ENCODE peak calls at places on chromosomes 16 and 17, in four cellular contexts. One of them, this sample, is unnamed.

GRCh38 chr16:81318711-81319110 is 3.9 kb downstream of the GAN start:
- DNase-seq in mammary epithelial cell: no peak
- DNase-seq in heart right ventricle: no peak
- DNase-seq in ascending aorta: no peak
- DNase-seq in this sample: no peak

GRCh38 chr17:36544049-36544319 is 735 bp upstream of the GGNBP2 start:
- DNase-seq in heart right ventricle: peak
- DNase-seq in ascending aorta: peak
- DNase-seq in mammary epithelial cell: peak
- DNase-seq in this sample: no peak

GRCh38 chr17:42132941-42133340 is 10.3 kb downstream of the HSPB9 start:
- DNase-seq in ascending aorta: no peak
- DNase-seq in mammary epithelial cell: peak
- DNase-seq in heart right ventricle: peak
- DNase-seq in this sample: peak

GRCh38 chr17:64641499-64641898 is 20.6 kb downstream of the SMURF2 start:
- DNase-seq in heart right ventricle: no peak
- DNase-seq in mammary epithelial cell: peak
- DNase-seq in ascending aorta: peak
- DNase-seq in this sample: no peak

GRCh38 chr16:2365397-2365796 is 24.9 kb upstream of the ABCA3 start:
- DNase-seq in heart right ventricle: no peak
- DNase-seq in ascending aorta: no peak
- DNase-seq in mammary epithelial cell: no peak
- DNase-seq in this sample: no peak

GRCh38 chr17:77444653-77445029 is 303.9 kb downstream of the SEC14L1 start:
- DNase-seq in ascending aorta: no peak
- DNase-seq in mammary epithelial cell: no peak
- DNase-seq in heart right ventricle: peak
- DNase-seq in this sample: no peak

GRCh38 chr17:47203984-47204721 is 5.0 kb upstream of the MYL4 start:
- DNase-seq in mammary epithelial cell: peak
- DNase-seq in ascending aorta: no peak
- DNase-seq in heart right ventricle: no peak
- DNase-seq in this sample: no peak

GRCh38 chr16:85363881-85364280 is 249.2 kb upstream of the GSE1 start:
- DNase-seq in heart right ventricle: no peak
- DNase-seq in mammary epithelial cell: no peak
- DNase-seq in ascending aorta: no peak
- DNase-seq in this sample: no peak

GRCh38 chr17:6489016-6489550 is 44.8 kb downstream of the PIMREG start:
- DNase-seq in mammary epithelial cell: no peak
- DNase-seq in heart right ventricle: no peak
- DNase-seq in ascending aorta: no peak
- DNase-seq in this sample: no peak

GRCh38 chr16:3175157-3176153 is 12.5 kb upstream of the OR1F1 start:
- DNase-seq in mammary epithelial cell: peak
- DNase-seq in heart right ventricle: no peak
- DNase-seq in ascending aorta: no peak
- DNase-seq in this sample: no peak

GRCh38 chr16:27773344-27773743 is 223.4 kb downstream of the KATNIP start:
- DNase-seq in ascending aorta: no peak
- DNase-seq in heart right ventricle: no peak
- DNase-seq in mammary epithelial cell: no peak
- DNase-seq in this sample: no peak

GRCh38 chr17:18322522-18322921 is 7.4 kb downstream of the SMCR8 start:
- DNase-seq in heart right ventricle: no peak
- DNase-seq in mammary epithelial cell: no peak
- DNase-seq in ascending aorta: no peak
- DNase-seq in this sample: no peak

GRCh38 chr16:57261806-57262205 is 16.7 kb downstream of the ARL2BP start:
- DNase-seq in mammary epithelial cell: no peak
- DNase-seq in heart right ventricle: no peak
- DNase-seq in ascending aorta: no peak
- DNase-seq in this sample: no peak

GRCh38 chr17:69773081-69773480 is 301.9 kb upstream of the KCNJ16 start:
- DNase-seq in mammary epithelial cell: peak
- DNase-seq in ascending aorta: no peak
- DNase-seq in heart right ventricle: no peak
- DNase-seq in this sample: no peak

GRCh38 chr16:89123001-89123830 is 29.6 kb downstream of the ACSF3 start:
- DNase-seq in heart right ventricle: no peak
- DNase-seq in ascending aorta: no peak
- DNase-seq in mammary epithelial cell: peak
- DNase-seq in this sample: no peak

GRCh38 chr16:2174396-2175131 is 19.0 kb downstream of the TRAF7 start:
- DNase-seq in heart right ventricle: no peak
- DNase-seq in ascending aorta: no peak
- DNase-seq in mammary epithelial cell: no peak
- DNase-seq in this sample: no peak

GRCh38 chr17:74736423-74737298 is at the start of gene RAB37:
- DNase-seq in ascending aorta: peak
- DNase-seq in mammary epithelial cell: no peak
- DNase-seq in heart right ventricle: no peak
- DNase-seq in this sample: no peak

GRCh38 chr16:67158637-67159600 is 790 bp downstream of the TRADD start:
- DNase-seq in ascending aorta: no peak
- DNase-seq in heart right ventricle: no peak
- DNase-seq in mammary epithelial cell: peak
- DNase-seq in this sample: no peak

GRCh38 chr17:48153711-48154642 is 46.4 kb downstream of the SNX11 start:
- DNase-seq in heart right ventricle: no peak
- DNase-seq in mammary epithelial cell: no peak
- DNase-seq in ascending aorta: no peak
- DNase-seq in this sample: no peak

GRCh38 chr17:36921131-36921851 is 16.0 kb upstream of the LHX1 start:
- DNase-seq in ascending aorta: no peak
- DNase-seq in mammary epithelial cell: peak
- DNase-seq in heart right ventricle: no peak
- DNase-seq in this sample: no peak

GRCh38 chr17:45070809-45071208 is 9.7 kb downstream of the NMT1 start:
- DNase-seq in heart right ventricle: no peak
- DNase-seq in mammary epithelial cell: no peak
- DNase-seq in ascending aorta: no peak
- DNase-seq in this sample: no peak

GRCh38 chr17:30393911-30394867 is 15.5 kb downstream of the CPD start:
- DNase-seq in ascending aorta: no peak
- DNase-seq in heart right ventricle: no peak
- DNase-seq in mammary epithelial cell: no peak
- DNase-seq in this sample: no peak

GRCh38 chr16:50473375-50473945 is 74.7 kb upstream of the NKD1 start:
- DNase-seq in mammary epithelial cell: peak
- DNase-seq in heart right ventricle: no peak
- DNase-seq in ascending aorta: no peak
- DNase-seq in this sample: no peak

GRCh38 chr17:50331085-50331791 is 14.7 kb upstream of the XYLT2 start:
- DNase-seq in mammary epithelial cell: peak
- DNase-seq in ascending aorta: no peak
- DNase-seq in heart right ventricle: no peak
- DNase-seq in this sample: no peak

GRCh38 chr17:66508896-66509843 is 206.8 kb downstream of the PRKCA start:
- DNase-seq in ascending aorta: no peak
- DNase-seq in heart right ventricle: no peak
- DNase-seq in mammary epithelial cell: peak
- DNase-seq in this sample: no peak

GRCh38 chr17:1060991-1061390 is 64.1 kb downstream of the TIMM22 start:
- DNase-seq in heart right ventricle: no peak
- DNase-seq in ascending aorta: peak
- DNase-seq in mammary epithelial cell: peak
- DNase-seq in this sample: peak

GRCh38 chr16:75433732-75434413 is 570 bp upstream of the CFDP1 start:
- DNase-seq in ascending aorta: peak
- DNase-seq in mammary epithelial cell: peak
- DNase-seq in heart right ventricle: peak
- DNase-seq in this sample: peak

GRCh38 chr17:70258465-70258864 is 89.1 kb downstream of the KCNJ2 start:
- DNase-seq in ascending aorta: no peak
- DNase-seq in mammary epithelial cell: no peak
- DNase-seq in heart right ventricle: no peak
- DNase-seq in this sample: no peak

GRCh38 chr16:8310356-8310755 is 280.0 kb downstream of the TMEM114 start:
- DNase-seq in mammary epithelial cell: no peak
- DNase-seq in ascending aorta: no peak
- DNase-seq in heart right ventricle: no peak
- DNase-seq in this sample: no peak

GRCh38 chr16:8310816-8311215 is 279.5 kb downstream of the TMEM114 start:
- DNase-seq in ascending aorta: no peak
- DNase-seq in heart right ventricle: no peak
- DNase-seq in mammary epithelial cell: no peak
- DNase-seq in this sample: no peak
- H3K27ac ChIP-seq in ascending aorta: no peak
- H3K27ac ChIP-seq in heart right ventricle: no peak
- H3K27ac ChIP-seq in mammary epithelial cell: no peak
- H3K27ac ChIP-seq in this sample: no peak

GRCh38 chr16:30741461-30741914 is 6.7 kb upstream of the PHKG2 start:
- DNase-seq in mammary epithelial cell: peak
- DNase-seq in ascending aorta: no peak
- DNase-seq in heart right ventricle: no peak
- DNase-seq in this sample: peak

GRCh38 chr16:30746638-30747160 is 1.5 kb upstream of the PHKG2 start:
- DNase-seq in ascending aorta: no peak
- DNase-seq in mammary epithelial cell: no peak
- DNase-seq in heart right ventricle: no peak
- DNase-seq in this sample: no peak

GRCh38 chr16:30744146-30744545 is 4.1 kb upstream of the PHKG2 start:
- DNase-seq in mammary epithelial cell: no peak
- DNase-seq in ascending aorta: no peak
- DNase-seq in heart right ventricle: no peak
- DNase-seq in this sample: no peak

GRCh38 chr16:30745082-30745481 is 3.1 kb upstream of the PHKG2 start:
- DNase-seq in ascending aorta: no peak
- DNase-seq in mammary epithelial cell: peak
- DNase-seq in heart right ventricle: no peak
- DNase-seq in this sample: no peak

DNA sequence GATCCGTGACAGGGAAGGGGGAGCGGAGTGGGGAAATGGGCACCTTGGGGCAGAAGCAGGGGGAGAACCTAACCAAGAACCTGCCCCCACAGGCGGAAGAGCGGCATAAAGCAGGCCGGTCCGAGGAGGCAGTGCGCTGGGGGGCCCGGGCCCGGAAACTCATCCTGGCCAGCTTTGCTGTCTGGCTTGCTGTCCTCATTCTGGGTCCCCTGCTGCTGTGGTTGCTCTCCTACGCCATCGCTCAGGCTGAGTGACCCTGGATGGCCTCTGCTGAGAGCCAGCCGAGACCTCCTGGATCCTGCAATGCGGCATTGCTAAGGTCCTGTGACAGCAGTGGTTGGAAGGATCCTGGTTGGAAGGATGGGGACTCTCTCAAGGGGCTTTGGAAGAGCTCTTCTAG is 4.5 kb upstream of the PHKG2 start:
- DNase-seq in mammary epithelial cell: no peak
- DNase-seq in ascending aorta: no peak
- DNase-seq in heart right ventricle: peak
- DNase-seq in this sample: no peak
- H3K4me3 ChIP-seq in mammary epithelial cell: no peak
- H3K4me3 ChIP-seq in ascending aorta: no peak
- H3K4me3 ChIP-seq in heart right ventricle: no peak
- H3K4me3 ChIP-seq in this sample: no peak

GRCh38 chr16:73216932-73217331 is 169.0 kb upstream of the ZFHX3 start:
- DNase-seq in heart right ventricle: no peak
- DNase-seq in mammary epithelial cell: no peak
- DNase-seq in ascending aorta: no peak
- DNase-seq in this sample: no peak

GRCh38 chr16:73214825-73215481 is 167.0 kb upstream of the ZFHX3 start:
- DNase-seq in mammary epithelial cell: no peak
- DNase-seq in ascending aorta: peak
- DNase-seq in heart right ventricle: no peak
- DNase-seq in this sample: no peak

GRCh38 chr16:73217654-73218053 is 169.7 kb upstream of the ZFHX3 start:
- DNase-seq in mammary epithelial cell: no peak
- DNase-seq in heart right ventricle: no peak
- DNase-seq in ascending aorta: no peak
- DNase-seq in this sample: no peak

GRCh38 chr16:73213761-73214480 is 166.0 kb upstream of the ZFHX3 start:
- DNase-seq in heart right ventricle: no peak
- DNase-seq in mammary epithelial cell: no peak
- DNase-seq in ascending aorta: no peak
- DNase-seq in this sample: no peak

GRCh38 chr16:73215482-73216377 is 167.8 kb upstream of the ZFHX3 start:
- DNase-seq in mammary epithelial cell: no peak
- DNase-seq in heart right ventricle: no peak
- DNase-seq in ascending aorta: no peak
- DNase-seq in this sample: no peak
- H3K27ac ChIP-seq in mammary epithelial cell: no peak
- H3K27ac ChIP-seq in heart right ventricle: peak
- H3K27ac ChIP-seq in ascending aorta: peak
- H3K27ac ChIP-seq in this sample: no peak

GRCh38 chr16:17027488-17028129 is 443.2 kb downstream of the XYLT1 start:
- DNase-seq in ascending aorta: no peak
- DNase-seq in heart right ventricle: no peak
- DNase-seq in mammary epithelial cell: no peak
- DNase-seq in this sample: no peak
- H3K4me3 ChIP-seq in ascending aorta: no peak
- H3K4me3 ChIP-seq in heart right ventricle: no peak
- H3K4me3 ChIP-seq in mammary epithelial cell: no peak
- H3K4me3 ChIP-seq in this sample: no peak

GRCh38 chr16:70678121-70678897 is 7.5 kb downstream of the MTSS2 start:
- DNase-seq in mammary epithelial cell: no peak
- DNase-seq in heart right ventricle: no peak
- DNase-seq in ascending aorta: no peak
- DNase-seq in this sample: no peak

GRCh38 chr16:70677499-70678120 is 8.2 kb downstream of the MTSS2 start:
- DNase-seq in mammary epithelial cell: no peak
- DNase-seq in heart right ventricle: no peak
- DNase-seq in ascending aorta: no peak
- DNase-seq in this sample: no peak

GRCh38 chr16:70679653-70680494 is 6.0 kb downstream of the MTSS2 start:
- DNase-seq in heart right ventricle: no peak
- DNase-seq in mammary epithelial cell: no peak
- DNase-seq in ascending aorta: no peak
- DNase-seq in this sample: no peak

GRCh38 chr16:70680495-70681381 is 5.1 kb downstream of the MTSS2 start:
- DNase-seq in mammary epithelial cell: no peak
- DNase-seq in ascending aorta: no peak
- DNase-seq in heart right ventricle: no peak
- DNase-seq in this sample: no peak

GRCh38 chr16:70678898-70679652 is 6.8 kb downstream of the MTSS2 start:
- DNase-seq in heart right ventricle: no peak
- DNase-seq in ascending aorta: no peak
- DNase-seq in mammary epithelial cell: no peak
- DNase-seq in this sample: no peak
- H3K27ac ChIP-seq in heart right ventricle: no peak
- H3K27ac ChIP-seq in ascending aorta: peak
- H3K27ac ChIP-seq in mammary epithelial cell: no peak
- H3K27ac ChIP-seq in this sample: peak

This sample was measured in breast epithelium.